ENCODE peak calls at places on chromosomes 3 and 15, in six cellular contexts. O, D, G, J, E and K are unnamed samples.
A peak's percentile ranks its signal among the peaks of the same experiment; 100 is the strongest.

GRCh38 chr3:136804813-136805212 is 14.1 kb upstream of the SLC35G2 start:
- DNase-seq in O (no peak), D (no peak), G (no peak), J (peak; percentile 84), E (no peak), K (no peak)

GRCh38 chr15:81886586-81886985 is 159.2 kb downstream of the MEX3B start:
- DNase-seq in O (no peak), D (peak; percentile 59), G (no peak), J (no peak), E (peak; percentile 8), K (no peak)

GRCh38 chr3:28575748-28576589 is 227.3 kb upstream of the AZI2 start:
- DNase-seq in O (no peak), D (no peak), G (peak; percentile 42), J (peak; percentile 25), E (peak; percentile 34), K (no peak)

GRCh38 chr3:122952509-122952908 is 75.1 kb downstream of the SEMA5B start:
- DNase-seq in O (no peak), D (no peak), G (no peak), J (no peak), E (peak; percentile 32), K (no peak)

GRCh38 chr15:68612979-68613740 is 34.4 kb downstream of the CORO2B start:
- DNase-seq in O (no peak), D (peak; percentile 35), G (no peak), J (no peak), E (peak; percentile 50), K (no peak)

GRCh38 chr15:52220251-52220650 is 29.1 kb upstream of the GNB5 start:
- DNase-seq in O (no peak), D (no peak), G (no peak), J (no peak), E (no peak), K (no peak)

GRCh38 chr3:125024817-125025216 is 31.0 kb downstream of the HEG1 start:
- DNase-seq in O (no peak), D (no peak), G (no peak), J (peak; percentile 31), E (no peak), K (no peak)

GRCh38 chr3:50478051-50478450 is 25.4 kb downstream of the CACNA2D2 start:
- DNase-seq in O (no peak), D (no peak), G (no peak), J (no peak), E (no peak), K (no peak)

GRCh38 chr3:102974333-102974732 is 539.5 kb downstream of the ZPLD1 start:
- DNase-seq in O (no peak), D (no peak), G (no peak), J (no peak), E (no peak), K (no peak)

GRCh38 chr3:127779747-127780146 is 42.6 kb downstream of the MGLL start:
- DNase-seq in O (no peak), D (peak; percentile 69), G (no peak), J (peak; percentile 52), E (no peak), K (no peak)

GRCh38 chr15:98518823-98519561 is 129.3 kb upstream of the IGF1R start:
- DNase-seq in O (no peak), D (peak; percentile 76), G (no peak), J (peak; percentile 59), E (peak; percentile 85), K (peak; percentile 13)

GRCh38 chr15:81239190-81239589 is 42.5 kb downstream of the IL16 start:
- DNase-seq in O (no peak), D (peak; percentile 41), G (no peak), J (no peak), E (peak; percentile 71), K (no peak)

GRCh38 chr15:63072023-63072650 is 29.6 kb downstream of the TPM1 start:
- DNase-seq in O (no peak), D (no peak), G (no peak), J (no peak), E (no peak), K (no peak)

GRCh38 chr3:19702416-19703078 is 231.5 kb downstream of the EFHB start:
- DNase-seq in O (peak; percentile 48), D (no peak), G (no peak), J (no peak), E (peak; percentile 38), K (peak; percentile 30)

GRCh38 chr15:100650685-100651084 is 48.3 kb downstream of the ASB7 start:
- DNase-seq in O (no peak), D (no peak), G (no peak), J (no peak), E (no peak), K (no peak)

GRCh38 chr3:118544458-118544857 is 490.2 kb downstream of the IGSF11 start:
- DNase-seq in O (peak; percentile 59), D (no peak), G (no peak), J (no peak), E (no peak), K (no peak)

GRCh38 chr3:81684739-81685395 is 76.6 kb downstream of the GBE1 start:
- DNase-seq in O (no peak), D (peak; percentile 27), G (no peak), J (no peak), E (peak; percentile 33), K (no peak)

GRCh38 chr3:142975316-142975995 is 12.0 kb upstream of the PAQR9 start:
- DNase-seq in O (no peak), D (no peak), G (no peak), J (no peak), E (no peak), K (no peak)
- TF ChIP-seq CTCF in O (no peak), D (no peak), G (no peak), J (no peak), E (no peak), K (no peak)

GRCh38 chr15:74364936-74365618 is 2.4 kb downstream of the CYP11A1 start:
- DNase-seq in O (no peak), D (peak; percentile 37), G (no peak), J (no peak), E (no peak), K (no peak)
- H3K4me3 ChIP-seq in O (no peak overlapping the region), D (peak overlapping the region; percentile 33), G (peak overlapping the region; percentile 80), J (no peak overlapping the region), E (peak overlapping the region; percentile 33), K (no peak overlapping the region)

GRCh38 chr15:76278651-76279050 is 32.6 kb downstream of the ETFA start:
- DNase-seq in O (no peak), D (no peak), G (no peak), J (no peak), E (no peak), K (no peak)

GRCh38 chr15:76274226-76274625 is 37.0 kb downstream of the ETFA start:
- DNase-seq in O (no peak), D (peak; percentile 37), G (no peak), J (no peak), E (peak; percentile 53), K (no peak)

GRCh38 chr15:76270876-76271275 is 40.4 kb downstream of the ETFA start:
- DNase-seq in O (no peak), D (no peak), G (no peak), J (no peak), E (no peak), K (no peak)

GRCh38 chr15:76274821-76275220 is 36.4 kb downstream of the ETFA start:
- DNase-seq in O (no peak), D (no peak), G (no peak), J (no peak), E (no peak), K (no peak)
- H3K36me3 ChIP-seq in O (peaks cover 4% of the 10 kb centered on the region), D (peaks cover 14% of the 10 kb centered on the region), G (no peaks in the 10 kb centered on the region), J (peaks cover 13% of the 10 kb centered on the region), E (peaks cover 24% of the 10 kb centered on the region), K (peaks cover 11% of the 10 kb centered on the region)

GRCh38 chr3:71154846-71155245 is 428.7 kb downstream of the FOXP1 start:
- DNase-seq in O (no peak), D (no peak), G (no peak), J (no peak), E (no peak), K (no peak)
- TF ChIP-seq CTCF in O (no peak), D (no peak), G (no peak), J (no peak), E (no peak), K (no peak)

GRCh38 chr15:73333001-73333400 is 35.8 kb downstream of the HCN4 start:
- DNase-seq in O (no peak), D (no peak), G (no peak), J (no peak), E (no peak), K (no peak)

GRCh38 chr15:73335471-73335870 is 33.3 kb downstream of the HCN4 start:
- DNase-seq in O (no peak), D (no peak), G (no peak), J (no peak), E (no peak), K (no peak)

GRCh38 chr15:73334086-73334485 is 34.7 kb downstream of the HCN4 start:
- DNase-seq in O (no peak), D (no peak), G (no peak), J (no peak), E (no peak), K (no peak)

GRCh38 chr15:73336756-73337155 is 32.0 kb downstream of the HCN4 start:
- DNase-seq in O (no peak), D (no peak), G (no peak), J (no peak), E (no peak), K (no peak)

GRCh38 chr15:73335026-73335425 is 33.7 kb downstream of the HCN4 start:
- DNase-seq in O (no peak), D (no peak), G (no peak), J (no peak), E (no peak), K (no peak)
- H3K4me3 ChIP-seq in O (no peak overlapping the region), D (no peak overlapping the region), G (no peak overlapping the region), J (no peak overlapping the region), E (no peak overlapping the region), K (no peak overlapping the region)

DNA sequence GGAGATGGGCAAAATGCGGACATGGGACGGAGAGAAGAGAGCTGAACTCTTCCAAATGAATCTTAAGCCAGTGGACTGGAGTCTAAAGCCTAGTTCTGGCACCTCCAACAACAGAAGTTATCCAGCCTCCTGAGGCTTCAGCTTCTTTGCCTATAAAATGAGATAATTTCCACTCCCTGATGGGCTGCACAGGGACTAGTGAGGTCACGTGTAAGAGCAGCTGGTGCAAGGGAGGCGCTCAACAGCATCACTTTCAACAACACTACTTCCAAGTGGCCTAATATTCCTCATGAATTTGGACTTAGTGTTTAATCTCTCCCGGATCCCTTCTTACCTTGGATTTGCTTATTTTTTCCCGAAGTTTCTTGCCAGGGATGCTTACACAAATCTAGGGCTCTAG is 8.7 kb downstream of the CXCR6 start:
- DNase-seq in O (no peak), D (no peak), G (no peak), J (no peak), E (no peak), K (no peak)
- H3K36me3 ChIP-seq in O (no peaks in the 10 kb centered on the region), D (peaks cover 63% of the 10 kb centered on the region), G (no peaks in the 10 kb centered on the region), J (peaks cover 44% of the 10 kb centered on the region), E (peaks cover 47% of the 10 kb centered on the region), K (peaks cover 25% of the 10 kb centered on the region)

GRCh38 chr3:187430576-187430975 is 62.4 kb downstream of the RTP4 start:
- DNase-seq in O (no peak), D (no peak), G (no peak), J (no peak), E (no peak), K (peak; percentile 2)
- TF ChIP-seq CTCF in O (no peak), D (no peak), G (no peak), J (no peak), E (no peak), K (peak; percentile 49)